ENCODE peak calls at places on chromosomes 12 and 14, in four cellular contexts. Z is mesothelial cell of epicardium, N is GM04503, L is nucleus accumbens. M is an unnamed sample.

GRCh38 chr14:52485350-52485960 is 66.8 kb downstream of the TXNDC16 start:
- DNase-seq in Z (no peak), N (no peak), L (no peak), M (no peak)

GRCh38 chr12:99271071-99271470 is 376.5 kb upstream of the GARIN6 start:
- DNase-seq in Z (no peak), N (no peak), L (no peak), M (no peak)

GRCh38 chr14:89445252-89445973 is 28.4 kb upstream of the FOXN3 start:
- DNase-seq in Z (no peak), N (no peak), L (no peak), M (peak)

GRCh38 chr12:19886805-19887105 is 447.5 kb downstream of the AEBP2 start:
- DNase-seq in Z (no peak), N (no peak), L (no peak), M (no peak)

GRCh38 chr14:59600211-59600945 is 23.8 kb upstream of the CCDC175 start:
- DNase-seq in Z (no peak), N (no peak), L (no peak), M (no peak)

GRCh38 chr14:80977103-80977728 is 21.8 kb downstream of the TSHR start:
- DNase-seq in Z (no peak), N (no peak), L (no peak), M (no peak)

GRCh38 chr14:71923471-71923870 is 8.8 kb upstream of the RGS6 start:
- DNase-seq in Z (no peak), N (no peak), L (no peak), M (no peak)

GRCh38 chr12:20314325-20314724 is 54.0 kb upstream of the PDE3A start:
- DNase-seq in Z (no peak), N (no peak), L (no peak), M (no peak)

GRCh38 chr14:99589031-99589441 is 15.0 kb downstream of the CCDC85C start:
- DNase-seq in Z (no peak), N (no peak), L (no peak), M (no peak)

GRCh38 chr12:86712425-86712843 is 456.2 kb upstream of the MGAT4C start:
- DNase-seq in Z (no peak), N (peak), L (no peak), M (no peak)

GRCh38 chr12:9869307-9870161 is at the start of gene CLEC2B:
- DNase-seq in Z (no peak), N (peak), L (no peak), M (peak)

GRCh38 chr14:75041613-75042012 is 9.7 kb downstream of the MLH3 start:
- DNase-seq in Z (no peak), N (no peak), L (no peak), M (no peak)

GRCh38 chr12:122336015-122336946 is 70.0 kb upstream of the VPS33A start:
- DNase-seq in Z (no peak), N (no peak), L (no peak), M (no peak)

GRCh38 chr14:95467657-95468056 is 48.8 kb downstream of the SYNE3 start:
- DNase-seq in Z (no peak), N (no peak), L (no peak), M (no peak)

GRCh38 chr14:36781897-36782296 is 120.2 kb downstream of the PAX9 start:
- DNase-seq in Z (no peak), N (no peak), L (no peak), M (no peak)

GRCh38 chr14:38536376-38537038 is 280.6 kb upstream of the CLEC14A start:
- DNase-seq in Z (no peak), N (no peak), L (no peak), M (no peak)

GRCh38 chr14:96631621-96632362 is 129.6 kb downstream of the PAPOLA start:
- DNase-seq in Z (peak), N (no peak), L (no peak), M (no peak)

M was measured in CD14-positive monocyte.